ENCODE peak calls at places on chromosomes 3 and 15, in five cellular contexts. I, S, A, F and U are unnamed samples. For H3K9me3, the result is how much of the 10 kb centered on the place peaks cover.

GRCh38 chr15:78739996-78740903 is 71.0 kb downstream of the ADAMTS7 start:
- DNase-seq in I (peak), S (peak), A (peak), F (peak), U (peak)

GRCh38 chr3:118755402-118755801 is 279.2 kb downstream of the IGSF11 start:
- DNase-seq in I (no peak), S (no peak), A (no peak), F (no peak), U (no peak)

GRCh38 chr15:52143862-52144261 is 31.3 kb upstream of the BCL2L10 start:
- DNase-seq in I (no peak), S (no peak), A (peak), F (peak), U (no peak)

GRCh38 chr15:101807345-101807945 is 4.1 kb downstream of the OR4F6 start:
- DNase-seq in I (no peak), S (no peak), A (no peak), F (peak), U (no peak)

GRCh38 chr3:59266551-59266950 is 216.7 kb upstream of the CFAP20DC start:
- DNase-seq in I (no peak), S (no peak), A (no peak), F (peak), U (no peak)

GRCh38 chr3:42539871-42540714 is 37.6 kb downstream of the VIPR1 start:
- DNase-seq in I (peak), S (peak), A (peak), F (peak), U (no peak)

GRCh38 chr15:53851110-53851833 is 91.8 kb upstream of the WDR72 start:
- DNase-seq in I (no peak), S (no peak), A (no peak), F (no peak), U (no peak)

GRCh38 chr3:67381667-67382272 is 272.6 kb downstream of the SUCLG2 start:
- DNase-seq in I (no peak), S (peak), A (peak), F (no peak), U (no peak)

GRCh38 chr3:169822983-169823382 is 10.3 kb upstream of the LRRC34 start:
- DNase-seq in I (no peak), S (no peak), A (no peak), F (no peak), U (no peak)

GRCh38 chr3:21889166-21889565 is 138.2 kb upstream of the ZNF385D start:
- DNase-seq in I (no peak), S (no peak), A (no peak), F (no peak), U (no peak)

GRCh38 chr3:146547235-146547835 is 2.9 kb upstream of the PLSCR1 start:
- DNase-seq in I (no peak), S (no peak), A (no peak), F (no peak), U (no peak)

GRCh38 chr3:140022061-140022781 is 87.2 kb downstream of the CLSTN2 start:
- DNase-seq in I (peak), S (no peak), A (no peak), F (no peak), U (peak)

GRCh38 chr3:177335728-177336127 is 138.4 kb upstream of the TBL1XR1 start:
- DNase-seq in I (no peak), S (no peak), A (peak), F (peak), U (no peak)

GRCh38 chr3:146246493-146246892 is 4.4 kb downstream of the PLSCR4 start:
- DNase-seq in I (no peak), S (no peak), A (peak), F (no peak), U (no peak)

GRCh38 chr15:58876306-58876705 is 57.2 kb downstream of the SLTM start:
- DNase-seq in I (no peak), S (no peak), A (no peak), F (no peak), U (no peak)

GRCh38 chr15:89335289-89336041 is 841 bp upstream of the POLG start:
- DNase-seq in I (no peak), S (no peak), A (no peak), F (no peak), U (peak)

GRCh38 chr15:100596792-100597191 is 5.2 kb downstream of the LINS1 start:
- DNase-seq in I (peak), S (no peak), A (no peak), F (peak), U (peak)

GRCh38 chr3:85172001-85172400 is 213.2 kb downstream of the CADM2 start:
- DNase-seq in I (no peak), S (no peak), A (no peak), F (no peak), U (no peak)

GRCh38 chr15:41583795-41584194 is 24.8 kb downstream of the TYRO3 start:
- DNase-seq in I (no peak), S (no peak), A (no peak), F (no peak), U (no peak)

DNA sequence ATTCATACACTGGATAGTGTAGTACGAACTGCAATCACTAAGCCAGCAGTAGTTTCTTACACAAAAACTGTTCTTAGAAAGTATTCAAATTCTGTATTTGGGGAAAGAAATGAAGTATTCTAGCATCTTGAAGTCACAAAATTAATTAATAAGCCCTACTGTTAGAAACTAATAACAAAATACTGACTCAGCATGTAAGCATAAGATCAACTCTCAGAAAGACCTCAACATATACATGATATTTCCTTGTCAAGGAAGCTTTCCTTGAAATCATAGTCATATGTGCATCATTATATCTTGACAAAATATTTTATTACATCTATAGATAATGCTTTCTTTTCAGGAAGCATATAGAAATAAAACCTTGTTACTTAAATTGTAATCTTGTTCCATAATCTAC is 115.5 kb upstream of the GOLGA6L6 start:
- DNase-seq in I (no peak), S (no peak), A (no peak), F (no peak), U (no peak)
- H3K9me3 ChIP-seq in I (under half), S (under half), A (under half), F (under half), U (under half)

GRCh38 chr15:79918278-79918677 is 21.5 kb upstream of the MTHFS start:
- DNase-seq in I (no peak), S (no peak), A (no peak), F (no peak), U (no peak)
- H3K9me3 ChIP-seq in I (half or more), S (half or more), A (half or more), F (under half), U (under half)

DNA sequence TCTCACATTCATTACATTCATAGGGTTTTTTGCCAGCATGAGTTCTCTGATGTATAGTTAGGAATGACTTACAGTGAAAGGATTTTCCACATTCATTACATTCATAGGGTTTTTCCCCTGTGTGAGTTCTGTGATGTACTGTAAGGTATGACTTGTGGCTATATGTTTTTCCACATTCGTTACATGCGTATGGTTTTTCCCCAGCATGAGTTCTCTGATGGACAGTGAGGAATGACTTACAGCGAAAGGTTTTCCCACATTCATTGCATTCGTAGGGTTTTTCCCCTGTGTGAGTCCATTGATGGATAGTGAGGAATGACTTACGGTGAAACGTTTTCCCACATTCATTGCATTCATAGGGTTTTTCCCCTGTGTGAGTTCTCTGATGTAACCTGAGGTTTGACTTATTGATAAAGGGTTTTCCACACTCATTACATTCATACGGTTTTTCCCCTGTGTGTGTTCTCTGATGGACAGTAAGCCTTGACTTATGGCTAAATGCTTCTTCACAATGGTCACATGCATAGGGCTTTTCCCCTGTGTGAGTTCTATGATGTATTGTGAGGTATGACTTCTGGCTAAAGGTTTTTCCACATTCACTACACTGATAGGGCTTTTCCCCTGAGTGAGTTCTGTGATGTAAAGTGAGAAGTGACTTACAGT is 47.4 kb downstream of the ZNF717 start:
- DNase-seq in I (no peak), S (peak), A (peak), F (peak), U (no peak)
- H3K9me3 ChIP-seq in I (half or more), S (under half), A (half or more), F (half or more), U (under half)

GRCh38 chr3:81466161-81466560 is 295.3 kb downstream of the GBE1 start:
- DNase-seq in I (no peak), S (no peak), A (no peak), F (no peak), U (no peak)
- H3K9me3 ChIP-seq in I (under half), S (under half), A (under half), F (under half), U (under half)

GRCh38 chr3:49238274-49239127 is 38.5 kb downstream of the C3orf62 start:
- DNase-seq in I (no peak), S (no peak), A (peak), F (peak), U (no peak)
- H3K9me3 ChIP-seq in I (under half), S (under half), A (under half), F (under half), U (under half)

DNA sequence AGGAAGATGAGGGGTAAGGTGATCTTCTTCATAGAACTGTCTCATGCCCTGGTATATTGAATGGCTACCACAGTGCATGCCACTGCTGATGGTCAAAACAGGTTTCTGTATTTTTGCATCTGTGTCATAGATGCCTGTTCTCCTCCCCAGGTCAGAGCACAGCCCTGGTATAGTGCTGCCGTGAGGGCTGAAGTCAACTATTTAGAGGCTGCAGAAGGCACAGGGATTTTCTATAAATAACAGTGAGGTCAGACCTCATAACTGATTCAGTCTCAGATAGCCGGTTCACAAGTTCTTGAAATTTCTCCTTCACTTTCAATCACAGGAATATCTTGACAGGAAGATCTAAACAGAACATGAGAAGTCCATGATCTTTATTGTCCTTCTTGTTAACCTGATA is 99.2 kb upstream of the NUDT16 start:
- DNase-seq in I (no peak), S (no peak), A (no peak), F (no peak), U (no peak)
- H3K9me3 ChIP-seq in I (under half), S (under half), A (under half), F (under half), U (under half)

DNA sequence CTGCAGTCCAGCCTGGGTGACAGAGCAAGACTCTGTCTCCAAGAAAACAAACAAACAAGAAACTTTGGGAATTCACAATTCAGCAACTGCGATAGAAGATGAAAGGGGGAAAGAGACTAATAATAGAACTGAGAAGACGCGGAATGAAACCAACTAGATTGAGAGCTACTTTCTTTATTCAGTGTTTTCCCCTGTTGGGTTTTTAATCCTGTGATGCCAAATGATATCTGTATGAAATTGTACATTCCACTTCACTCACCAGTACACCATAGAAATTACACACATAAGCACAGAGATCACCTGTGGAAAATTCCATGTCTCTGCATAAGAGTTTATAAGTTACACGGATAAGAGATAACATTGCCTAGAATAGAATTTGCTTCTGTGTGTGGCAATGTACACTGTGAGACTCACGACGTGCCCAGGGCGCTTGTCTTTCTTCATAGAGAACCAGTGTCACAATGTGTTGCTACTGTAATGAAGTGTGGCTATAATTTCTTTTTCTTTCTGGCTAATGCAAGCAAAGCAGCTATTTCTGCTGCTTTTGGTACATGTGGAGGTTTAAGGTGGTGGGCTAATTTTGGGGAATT is 17.7 kb upstream of the CHST2 start:
- DNase-seq in I (no peak), S (no peak), A (no peak), F (no peak), U (no peak)
- H3K9me3 ChIP-seq in I (under half), S (under half), A (under half), F (under half), U (under half)